ENCODE peak calls at places on chromosome 12, in four cellular contexts. A is NCI-H1092 treated with DMSO at 0.1 percent for 48 hours; F is CD4-positive, alpha-beta T cell; X is lower lobe of right lung. R is an unnamed sample.

GRCh38 chr12:123750159-123750656 is 11.9 kb upstream of the DNAH10 start:
- DNase-seq in A (no peak), F (no peak), X (no peak), R (no peak)

GRCh38 chr12:89392401-89392800 is 40.1 kb upstream of the DUSP6 start:
- DNase-seq in A (no peak), X (no peak), F (no peak), R (no peak)

GRCh38 chr12:30090258-30090657 is 306.5 kb upstream of the TMTC1 start:
- DNase-seq in A (no peak), X (no peak), F (no peak), R (no peak)

GRCh38 chr12:109385339-109386078 is 37.8 kb downstream of the MYO1H start:
- DNase-seq in X (peak; percentile 46), F (no peak), A (peak; percentile 18), R (no peak)

GRCh38 chr12:4027412-4027811 is 154.2 kb upstream of the PARP11 start:
- DNase-seq in A (no peak), F (peak; percentile 76), X (peak; percentile 53), R (peak; percentile 57)

GRCh38 chr12:85489194-85489593 is 209.2 kb downstream of the ALX1 start:
- DNase-seq in F (no peak), A (peak; percentile 57), X (no peak), R (no peak)

GRCh38 chr12:116420476-116420875 is 138.7 kb upstream of the MAP1LC3B2 start:
- DNase-seq in A (no peak), F (no peak), X (no peak), R (no peak)

GRCh38 chr12:109212460-109213115 is 96.2 kb downstream of the ACACB start:
- DNase-seq in A (no peak), X (no peak), F (no peak), R (no peak)

GRCh38 chr12:122458105-122459035 is 35.9 kb upstream of the CLIP1 start:
- DNase-seq in A (no peak), X (no peak), F (no peak), R (no peak)